ENCODE peak calls at places on chromosomes 13 and 19, in four cellular contexts. One of them, this sample, is unnamed.
A peak's percentile ranks its signal among the peaks of the same experiment; 100 is the strongest.

GRCh38 chr13:97719759-97720158 is 233.7 kb upstream of the IPO5 start:
- DNase-seq in stimulated activated CD8-positive, alpha-beta memory T cell treated with anti-CD3 and anti-CD28 coated beads, Interleukin-4, amount 100 ng/mL, for 24 hours: no peak
- DNase-seq in brain microvascular endothelial cell: peak; percentile 27
- DNase-seq in KG1: no peak
- DNase-seq in this sample: no peak

GRCh38 chr19:42282036-42282762 is 13.1 kb downstream of the CIC start:
- DNase-seq in brain microvascular endothelial cell: no peak
- DNase-seq in stimulated activated CD8-positive, alpha-beta memory T cell treated with anti-CD3 and anti-CD28 coated beads, Interleukin-4, amount 100 ng/mL, for 24 hours: no peak
- DNase-seq in KG1: no peak
- DNase-seq in this sample: peak; percentile 38

GRCh38 chr19:13993554-13994308 is 12.4 kb downstream of the RFX1 start:
- DNase-seq in stimulated activated CD8-positive, alpha-beta memory T cell treated with anti-CD3 and anti-CD28 coated beads, Interleukin-4, amount 100 ng/mL, for 24 hours: no peak
- DNase-seq in brain microvascular endothelial cell: peak; percentile 40
- DNase-seq in KG1: no peak
- DNase-seq in this sample: no peak

GRCh38 chr19:17718988-17719711 is at the start of gene MAP1S:
- DNase-seq in KG1: peak; percentile 40
- DNase-seq in stimulated activated CD8-positive, alpha-beta memory T cell treated with anti-CD3 and anti-CD28 coated beads, Interleukin-4, amount 100 ng/mL, for 24 hours: peak; percentile 60
- DNase-seq in brain microvascular endothelial cell: peak; percentile 9
- DNase-seq in this sample: peak; percentile 80

GRCh38 chr19:15701757-15702589 is 25.9 kb upstream of the OR10H2 start:
- DNase-seq in stimulated activated CD8-positive, alpha-beta memory T cell treated with anti-CD3 and anti-CD28 coated beads, Interleukin-4, amount 100 ng/mL, for 24 hours: no peak
- DNase-seq in KG1: no peak
- DNase-seq in brain microvascular endothelial cell: no peak
- DNase-seq in this sample: no peak

GRCh38 chr19:4449022-4449825 is 8.4 kb downstream of the UBXN6 start:
- DNase-seq in stimulated activated CD8-positive, alpha-beta memory T cell treated with anti-CD3 and anti-CD28 coated beads, Interleukin-4, amount 100 ng/mL, for 24 hours: no peak
- DNase-seq in KG1: no peak
- DNase-seq in brain microvascular endothelial cell: no peak
- DNase-seq in this sample: no peak

GRCh38 chr19:3801412-3802096 is 15.4 kb upstream of the MATK start:
- DNase-seq in stimulated activated CD8-positive, alpha-beta memory T cell treated with anti-CD3 and anti-CD28 coated beads, Interleukin-4, amount 100 ng/mL, for 24 hours: peak; percentile 56
- DNase-seq in KG1: no peak
- DNase-seq in brain microvascular endothelial cell: peak; percentile 4
- DNase-seq in this sample: peak; percentile 66

GRCh38 chr13:90800082-90800746 is 547.3 kb upstream of the MIR17HG start:
- DNase-seq in KG1: peak; percentile 70
- DNase-seq in stimulated activated CD8-positive, alpha-beta memory T cell treated with anti-CD3 and anti-CD28 coated beads, Interleukin-4, amount 100 ng/mL, for 24 hours: no peak
- DNase-seq in brain microvascular endothelial cell: no peak
- DNase-seq in this sample: no peak

GRCh38 chr19:15216363-15216762 is 15.6 kb upstream of the NOTCH3 start:
- DNase-seq in stimulated activated CD8-positive, alpha-beta memory T cell treated with anti-CD3 and anti-CD28 coated beads, Interleukin-4, amount 100 ng/mL, for 24 hours: no peak
- DNase-seq in brain microvascular endothelial cell: no peak
- DNase-seq in KG1: no peak
- DNase-seq in this sample: no peak

GRCh38 chr19:51980116-51980736 is 6.4 kb downstream of the ZNF350 start:
- DNase-seq in brain microvascular endothelial cell: no peak
- DNase-seq in stimulated activated CD8-positive, alpha-beta memory T cell treated with anti-CD3 and anti-CD28 coated beads, Interleukin-4, amount 100 ng/mL, for 24 hours: no peak
- DNase-seq in KG1: no peak
- DNase-seq in this sample: no peak

GRCh38 chr13:90420683-90421082 is 926.8 kb upstream of the MIR17HG start:
- DNase-seq in brain microvascular endothelial cell: no peak
- DNase-seq in stimulated activated CD8-positive, alpha-beta memory T cell treated with anti-CD3 and anti-CD28 coated beads, Interleukin-4, amount 100 ng/mL, for 24 hours: no peak
- DNase-seq in KG1: no peak
- DNase-seq in this sample: no peak

GRCh38 chr13:83620535-83621220 is 261.6 kb downstream of the SLITRK1 start:
- DNase-seq in stimulated activated CD8-positive, alpha-beta memory T cell treated with anti-CD3 and anti-CD28 coated beads, Interleukin-4, amount 100 ng/mL, for 24 hours: no peak
- DNase-seq in KG1: no peak
- DNase-seq in brain microvascular endothelial cell: peak; percentile 4
- DNase-seq in this sample: no peak

GRCh38 chr19:38684078-38684861 is 36.8 kb downstream of the ACTN4 start:
- DNase-seq in brain microvascular endothelial cell: peak; percentile 70
- DNase-seq in KG1: no peak
- DNase-seq in stimulated activated CD8-positive, alpha-beta memory T cell treated with anti-CD3 and anti-CD28 coated beads, Interleukin-4, amount 100 ng/mL, for 24 hours: no peak
- DNase-seq in this sample: peak; percentile 41

GRCh38 chr13:36981156-36981743 is 17.9 kb downstream of the ALG5 start:
- DNase-seq in stimulated activated CD8-positive, alpha-beta memory T cell treated with anti-CD3 and anti-CD28 coated beads, Interleukin-4, amount 100 ng/mL, for 24 hours: no peak
- DNase-seq in brain microvascular endothelial cell: no peak
- DNase-seq in KG1: no peak
- DNase-seq in this sample: no peak

GRCh38 chr13:110551284-110551683 is 10.2 kb downstream of the RAB20 start:
- DNase-seq in brain microvascular endothelial cell: no peak
- DNase-seq in KG1: no peak
- DNase-seq in stimulated activated CD8-positive, alpha-beta memory T cell treated with anti-CD3 and anti-CD28 coated beads, Interleukin-4, amount 100 ng/mL, for 24 hours: no peak
- DNase-seq in this sample: no peak

GRCh38 chr13:29522044-29522685 is 73.3 kb downstream of the SLC7A1 start:
- DNase-seq in stimulated activated CD8-positive, alpha-beta memory T cell treated with anti-CD3 and anti-CD28 coated beads, Interleukin-4, amount 100 ng/mL, for 24 hours: no peak
- DNase-seq in KG1: no peak
- DNase-seq in brain microvascular endothelial cell: peak; percentile 99
- DNase-seq in this sample: no peak